ENCODE peak calls at places on chromosome 10, in five cellular contexts. J is SK-N-SH, O is pancreas, F is fibroblast of mammary gland, Z is osteoblast. L is an unnamed sample.
A peak's percentile ranks its signal among the peaks of the same experiment; 100 is the strongest.

GRCh38 chr10:76403876-76404275 is 972.5 kb downstream of the LRMDA start:
- DNase-seq in F (peak; percentile 68), Z (peak; percentile 42), J (no peak), O (no peak), L (peak; percentile 12)

GRCh38 chr10:86164216-86164774 is 202.3 kb downstream of the GRID1 start:
- DNase-seq in O (no peak), F (no peak), Z (no peak), J (no peak), L (no peak)

GRCh38 chr10:3763035-3763456 is 22.0 kb downstream of the KLF6 start:
- DNase-seq in F (peak; percentile 66), Z (no peak), J (no peak), O (no peak), L (no peak)

GRCh38 chr10:91409069-91409868 is 875 bp upstream of the HECTD2 start:
- DNase-seq in J (peak; percentile 82), O (peak; percentile 82), Z (peak; percentile 97), F (peak; percentile 86), L (peak; percentile 92)

GRCh38 chr10:52486840-52487611 is 172.9 kb downstream of the DKK1 start:
- DNase-seq in Z (peak; percentile 82), J (no peak), F (peak; percentile 89), O (no peak), L (peak; percentile 80)

GRCh38 chr10:6396652-6397051 is 183.4 kb downstream of the PRKCQ start:
- DNase-seq in Z (no peak), J (no peak), F (peak; percentile 98), O (no peak), L (peak; percentile 33)

GRCh38 chr10:10794056-10794455 is 223.6 kb upstream of the CELF2 start:
- DNase-seq in O (no peak), J (no peak), Z (no peak), F (no peak), L (no peak)

GRCh38 chr10:125343118-125343752 is 182.9 kb upstream of the CTBP2 start:
- DNase-seq in Z (no peak), O (no peak), F (peak; percentile 39), J (peak; percentile 48), L (peak; percentile 50)

GRCh38 chr10:131178521-131178920 is 133.0 kb downstream of the TCERG1L start:
- DNase-seq in F (no peak), J (no peak), Z (no peak), O (peak; percentile 34), L (no peak)

GRCh38 chr10:88361494-88361893 is 221.6 kb downstream of the RNLS start:
- DNase-seq in O (no peak), F (no peak), J (peak; percentile 51), Z (no peak), L (no peak)

DNA sequence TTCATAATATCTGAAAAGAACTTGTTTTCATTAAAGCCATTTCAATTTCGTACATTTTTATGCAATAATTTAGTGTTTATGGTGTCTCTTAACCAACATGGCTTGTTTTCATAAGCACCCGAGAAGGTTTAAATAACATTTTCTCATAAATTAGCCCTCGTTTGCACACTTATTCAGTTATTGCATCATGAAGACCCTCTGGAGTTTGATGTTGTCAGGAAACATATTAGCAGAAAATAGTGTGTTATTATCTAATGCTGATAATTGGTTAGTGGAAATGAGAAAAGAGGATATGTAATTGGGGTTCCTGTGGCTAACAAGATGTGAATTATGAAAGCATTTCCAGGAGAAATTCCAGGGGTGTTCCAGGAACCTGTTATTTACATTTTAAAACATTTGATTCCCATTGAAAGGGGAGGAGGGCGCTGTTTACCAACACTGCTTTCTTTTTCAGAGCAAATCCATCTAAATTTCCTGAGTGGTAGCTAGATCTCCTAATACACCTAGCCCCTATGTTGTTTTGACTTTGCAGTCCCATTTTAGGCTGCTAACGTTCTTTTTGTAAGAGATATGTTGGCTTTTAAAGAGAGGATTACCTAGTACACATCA is 130.7 kb downstream of the TCF7L2 start:
- DNase-seq in O (no peak), F (no peak), J (no peak), Z (peak; percentile 64), L (no peak)
- TF ChIP-seq CTCF in O (no peak), F (peak; percentile 25), J (peak; percentile 23), Z (no peak), L (peak; percentile 20)

DNA sequence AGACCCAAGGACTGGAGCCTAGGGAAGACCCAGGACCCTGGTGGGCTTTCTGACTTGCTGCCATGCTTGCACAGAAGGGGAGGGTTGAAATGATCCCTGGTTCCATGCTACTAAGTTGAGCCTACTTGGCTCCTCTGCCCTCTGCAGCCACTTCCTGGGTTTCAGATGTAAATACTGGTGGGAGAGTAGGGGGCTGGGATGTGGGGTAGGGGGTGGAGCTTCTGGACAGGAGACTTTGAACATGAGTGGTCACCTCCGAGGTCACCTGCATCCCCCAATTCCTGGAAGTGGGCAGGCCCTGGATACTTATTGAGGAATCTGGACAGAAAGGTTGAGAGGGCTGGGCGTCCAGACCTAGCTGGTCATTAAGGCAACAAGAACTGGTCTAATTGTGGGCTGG is 2.9 kb upstream of the ZMIZ1 start:
- DNase-seq in F (no peak), O (peak; percentile 37), J (no peak), Z (no peak), L (no peak)
- H3K4me3 ChIP-seq in F (no peak overlapping the region), O (no peak overlapping the region), J (no peak overlapping the region), Z (no peak overlapping the region), L (no peak overlapping the region)

GRCh38 chr10:74755273-74755672 is 71.1 kb upstream of the KAT6B start:
- DNase-seq in J (no peak), F (no peak), O (no peak), Z (no peak), L (no peak)

GRCh38 chr10:74754397-74754796 is 72.0 kb upstream of the KAT6B start:
- DNase-seq in F (no peak), J (no peak), Z (no peak), O (no peak), L (no peak)

GRCh38 chr10:74765465-74765864 is 60.9 kb upstream of the KAT6B start:
- DNase-seq in J (no peak), Z (no peak), F (no peak), O (no peak), L (no peak)

GRCh38 chr10:74763934-74764591 is 62.3 kb upstream of the KAT6B start:
- DNase-seq in J (no peak), F (no peak), O (no peak), Z (no peak), L (no peak)

DNA sequence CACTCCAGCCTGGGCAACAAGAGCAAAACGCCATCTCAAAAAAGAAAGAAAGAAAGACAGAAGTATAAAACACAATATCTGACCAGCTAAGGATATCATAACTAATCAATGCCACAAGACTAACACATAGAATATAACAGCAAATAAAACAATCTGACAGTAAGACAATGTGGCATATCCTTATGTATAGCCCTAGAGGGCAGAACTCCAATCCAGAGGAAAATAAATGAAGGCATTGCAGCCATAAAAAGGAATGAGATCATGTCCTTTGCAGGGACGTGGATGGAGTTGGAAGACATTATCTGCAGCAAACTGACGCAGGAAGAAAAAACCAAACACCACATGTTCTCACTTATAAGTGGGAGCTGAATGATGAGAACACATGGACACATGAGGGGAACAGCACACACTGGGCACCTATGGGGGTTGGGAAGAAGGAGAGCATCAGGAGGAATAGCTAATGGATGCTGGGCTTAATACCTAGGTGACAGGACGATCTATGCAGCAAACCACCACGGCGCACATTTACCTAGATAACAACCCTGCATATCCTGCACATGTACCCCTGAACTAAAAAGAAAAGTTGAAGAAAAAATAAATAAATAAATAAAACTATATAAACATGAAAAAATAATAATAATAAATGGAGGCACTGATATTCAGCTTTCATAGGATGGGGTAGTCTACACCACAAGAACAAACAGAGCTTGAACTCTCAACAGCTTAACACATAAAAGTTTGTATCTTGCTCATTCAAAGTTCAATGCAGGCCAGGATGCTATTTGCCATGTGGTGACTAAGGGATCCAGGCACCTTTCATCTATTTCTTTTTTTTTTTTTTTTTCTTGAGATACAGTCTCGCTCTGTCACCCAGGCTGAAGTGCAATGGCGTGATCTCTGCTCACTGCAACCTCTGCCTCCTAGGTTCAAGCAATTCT is 66.1 kb upstream of the KAT6B start:
- DNase-seq in Z (no peak), O (no peak), F (peak; percentile 18), J (no peak), L (no peak)
- TF ChIP-seq CTCF in Z (no peak), O (no peak), F (no peak), J (no peak), L (no peak)

GRCh38 chr10:43401627-43402026 is 7.4 kb downstream of the HNRNPF start:
- DNase-seq in Z (peak; percentile 78), F (no peak), J (no peak), O (peak; percentile 27), L (no peak)
- H3K4me3 ChIP-seq in Z (no peak overlapping the region), F (no peak overlapping the region), J (no peak overlapping the region), O (no peak overlapping the region), L (no peak overlapping the region)

DNA sequence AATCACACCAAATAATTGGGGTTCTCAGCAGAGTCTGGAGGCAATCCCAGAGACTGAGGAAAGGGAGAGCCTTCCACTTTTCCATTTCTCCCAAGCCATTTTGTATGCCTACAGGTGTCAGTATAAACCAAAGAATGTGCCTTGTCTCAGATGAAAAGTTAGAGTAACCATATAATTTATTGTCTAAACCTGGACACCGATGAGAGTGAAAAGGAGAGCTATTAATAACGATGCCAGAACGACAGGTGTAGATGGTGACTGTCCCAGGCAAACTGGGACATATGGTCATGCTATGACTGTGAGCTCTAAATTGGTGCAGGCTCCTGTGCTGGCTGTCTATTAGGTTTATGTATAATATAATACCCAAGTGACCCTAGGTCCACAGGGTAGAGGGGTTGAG is 219.6 kb downstream of the ARHGAP12 start:
- DNase-seq in J (no peak), O (no peak), F (no peak), Z (no peak), L (no peak)
- TF ChIP-seq CTCF in J (no peak), O (no peak), F (no peak), Z (peak; percentile 31), L (peak; percentile 20)

GRCh38 chr10:132336064-132336746 is 4.2 kb downstream of the LRRC27 start:
- DNase-seq in F (no peak), Z (peak; percentile 61), O (no peak), J (no peak), L (peak; percentile 33)
- H3K4me3 ChIP-seq in F (no peak overlapping the region), Z (no peak overlapping the region), O (no peak overlapping the region), J (no peak overlapping the region), L (no peak overlapping the region)

GRCh38 chr10:16828114-16828568 is 10.9 kb upstream of the RSU1 start:
- DNase-seq in Z (no peak), O (peak; percentile 64), J (peak; percentile 27), F (peak; percentile 88), L (peak; percentile 90)
- TF ChIP-seq CTCF in Z (peak; percentile 58), O (peak; percentile 36), J (peak; percentile 61), F (peak; percentile 55), L (peak; percentile 53)